ENCODE peak calls at places on chromosomes 12 and 14, in six cellular contexts. C is IMR-90, S is osteoblast, L is breast epithelium, T is psoas muscle, Q is H9. W is an unnamed sample.

GRCh38 chr12:75345531-75345930 is 11.1 kb downstream of the GLIPR1L1 start:
- DNase-seq in C (peak; percentile 28), S (no peak), L (no peak), T (no peak), Q (no peak), W (no peak)

GRCh38 chr12:123986374-123986920 is 13.4 kb downstream of the ZNF664 start:
- DNase-seq in C (no peak), S (no peak), L (no peak), T (no peak), Q (no peak), W (no peak)

GRCh38 chr12:2154050-2154449 is 101.3 kb downstream of the CACNA1C start:
- DNase-seq in C (peak; percentile 88), S (no peak), L (no peak), T (no peak), Q (no peak), W (no peak)

GRCh38 chr14:51442513-51443175 is 202.6 kb downstream of the TMX1 start:
- DNase-seq in C (peak; percentile 99), S (peak; percentile 89), L (no peak), T (no peak), Q (no peak), W (peak; percentile 73)

GRCh38 chr12:90987520-90987919 is 17.3 kb downstream of the EPYC start:
- DNase-seq in C (no peak), S (no peak), L (no peak), T (no peak), Q (no peak), W (no peak)

GRCh38 chr12:22271036-22271435 is 63.5 kb downstream of the ST8SIA1 start:
- DNase-seq in C (peak; percentile 87), S (peak; percentile 68), L (peak; percentile 29), T (no peak), Q (no peak), W (peak; percentile 24)

GRCh38 chr14:34781242-34781641 is 66.8 kb upstream of the CFL2 start:
- DNase-seq in C (peak; percentile 96), S (peak; percentile 66), L (no peak), T (no peak), Q (no peak), W (peak; percentile 56)

GRCh38 chr12:55681142-55682077 is 26.3 kb downstream of the ITGA7 start:
- DNase-seq in C (peak; percentile 51), S (peak; percentile 79), L (no peak), T (peak; percentile 92), Q (peak; percentile 95), W (no peak)

GRCh38 chr14:89773151-89773550 is 181.4 kb downstream of the EFCAB11 start:
- DNase-seq in C (no peak), S (no peak), L (no peak), T (no peak), Q (no peak), W (no peak)

GRCh38 chr12:111174283-111175108 is 194.4 kb downstream of the PHETA1 start:
- DNase-seq in C (no peak), S (no peak), L (no peak), T (no peak), Q (no peak), W (peak; percentile 3)

GRCh38 chr12:110117948-110118685 is 6.0 kb upstream of the IFT81 start:
- DNase-seq in C (no peak), S (no peak), L (no peak), T (no peak), Q (no peak), W (no peak)

GRCh38 chr14:102508410-102508773 is 1.2 kb downstream of the ANKRD9 start:
- DNase-seq in C (no peak), S (peak; percentile 87), L (no peak), T (peak; percentile 61), Q (no peak), W (no peak)

DNA sequence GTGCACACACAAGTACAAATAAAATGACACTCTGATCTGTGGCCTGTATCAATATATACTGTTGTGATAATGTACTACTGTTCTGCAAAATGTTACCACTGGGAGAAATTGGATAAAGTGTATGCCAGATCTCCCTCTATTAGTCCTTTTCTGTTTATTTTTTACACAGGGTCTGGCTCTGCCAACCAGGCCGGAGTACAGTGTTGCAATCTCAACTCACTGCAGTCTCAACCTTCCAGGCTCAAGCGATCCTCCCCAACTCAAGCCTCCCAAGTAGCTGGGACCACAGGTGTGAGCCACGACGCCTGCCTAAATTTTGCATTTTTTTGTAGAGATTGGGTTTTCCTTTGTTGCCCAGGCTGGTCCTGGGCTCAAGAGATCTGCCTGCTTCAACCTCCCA is 1.9 kb downstream of the NT5DC3 start:
- DNase-seq in C (no peak), S (no peak), L (no peak), T (no peak), Q (no peak), W (no peak)
- H3K27ac ChIP-seq in C (no peak overlapping the region), S (no peak overlapping the region), L (no peak overlapping the region), T (no peak overlapping the region), Q (no peak overlapping the region), W (no peak overlapping the region)

DNA sequence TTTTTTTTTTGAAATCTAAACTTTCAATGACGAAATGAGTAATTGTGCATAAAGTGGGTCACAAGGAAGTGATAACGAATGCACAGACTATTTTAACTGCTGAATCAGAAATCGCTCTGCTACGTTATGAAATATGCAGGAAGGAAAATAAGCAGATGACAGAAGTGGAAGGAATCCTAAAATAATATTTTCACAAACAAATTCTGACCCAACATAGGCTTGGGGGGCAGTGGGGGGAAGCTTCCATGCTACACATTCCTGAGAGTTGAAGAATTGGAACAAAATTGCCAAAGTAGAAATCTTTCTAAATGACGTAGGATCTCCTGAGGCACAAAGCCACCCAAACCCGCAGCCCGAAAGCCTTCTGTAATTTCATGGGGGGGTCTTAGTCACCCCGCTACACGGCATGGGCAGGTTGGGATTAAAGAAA is 89.7 kb downstream of the ARF6 start:
- DNase-seq in C (peak; percentile 96), S (peak; percentile 85), L (no peak), T (no peak), Q (no peak), W (no peak)
- H3K27ac ChIP-seq in C (peak overlapping the region; percentile 87), S (peak overlapping the region; percentile 94), L (no peak overlapping the region), T (no peak overlapping the region), Q (no peak overlapping the region), W (no peak overlapping the region)

DNA sequence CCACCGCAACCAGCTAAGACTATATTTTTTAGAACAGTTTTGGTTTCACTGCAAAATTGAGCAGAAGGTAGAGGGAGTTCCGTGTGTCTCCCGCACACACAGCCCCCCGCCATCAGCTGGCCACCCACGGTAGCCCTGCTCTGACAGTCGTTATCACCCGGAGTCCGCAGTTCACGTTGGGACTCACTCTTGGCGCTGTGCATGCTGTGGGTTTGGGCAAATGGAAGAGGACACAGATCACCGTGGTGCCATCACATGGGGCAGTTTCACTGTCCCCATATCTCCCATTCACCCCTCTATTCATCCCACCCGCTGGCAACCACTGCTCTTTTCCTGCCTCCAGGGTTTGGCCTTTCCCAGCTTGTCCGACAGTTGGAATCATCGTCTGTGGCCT is 31.8 kb upstream of the ULK1 start:
- DNase-seq in C (no peak), S (peak; percentile 45), L (no peak), T (no peak), Q (peak; percentile 27), W (no peak)
- H3K27ac ChIP-seq in C (no peak overlapping the region), S (no peak overlapping the region), L (no peak overlapping the region), T (no peak overlapping the region), Q (no peak overlapping the region), W (no peak overlapping the region)

GRCh38 chr12:32454075-32454474 is 54.7 kb downstream of the FGD4 start:
- DNase-seq in C (peak; percentile 67), S (peak; percentile 68), L (no peak), T (no peak), Q (no peak), W (no peak)
- H3K27ac ChIP-seq in C (no peak overlapping the region), S (no peak overlapping the region), L (no peak overlapping the region), T (no peak overlapping the region), Q (peak overlapping the region; percentile 88), W (peak overlapping the region; percentile 85)

DNA sequence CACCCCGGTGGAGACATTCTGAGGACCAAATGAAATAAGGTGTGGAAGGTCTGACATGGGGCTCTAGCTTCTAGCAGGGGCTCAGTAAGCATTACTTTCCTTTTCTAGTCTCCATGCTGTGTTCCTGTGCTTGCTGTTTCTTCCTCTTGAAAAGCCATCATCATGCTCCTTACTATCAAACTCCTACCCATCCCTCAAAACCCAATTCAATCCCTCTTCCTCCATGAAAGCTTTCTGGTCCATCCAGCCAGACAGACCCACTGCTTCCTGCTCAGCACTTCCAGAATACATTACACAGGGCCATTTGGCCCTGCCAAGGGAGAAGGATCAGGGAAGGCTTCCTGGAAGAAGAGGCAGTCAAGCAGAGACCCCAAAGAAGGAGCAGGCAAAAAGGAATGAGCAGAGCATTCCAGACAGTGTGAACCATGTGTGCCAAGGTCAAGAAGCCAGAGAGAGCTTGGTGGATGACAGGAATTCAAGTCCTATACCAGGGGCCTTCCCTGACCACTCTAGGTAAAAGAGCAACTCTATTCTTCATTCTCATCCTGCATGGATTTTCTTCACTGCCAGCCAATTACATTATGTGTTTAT is 59.5 kb downstream of the NUAK1 start:
- DNase-seq in C (no peak), S (no peak), L (no peak), T (no peak), Q (peak; percentile 11), W (no peak)
- H3K27ac ChIP-seq in C (no peak overlapping the region), S (no peak overlapping the region), L (peak overlapping the region; percentile 81), T (no peak overlapping the region), Q (no peak overlapping the region), W (no peak overlapping the region)

GRCh38 chr12:6332459-6332858 is 9.4 kb downstream of the TNFRSF1A start:
- DNase-seq in C (peak; percentile 90), S (peak; percentile 97), L (no peak), T (no peak), Q (no peak), W (peak; percentile 67)

GRCh38 chr12:6334359-6334758 is 7.5 kb downstream of the TNFRSF1A start:
- DNase-seq in C (no peak), S (no peak), L (no peak), T (no peak), Q (no peak), W (no peak)

GRCh38 chr12:6333566-6333965 is 8.3 kb downstream of the TNFRSF1A start:
- DNase-seq in C (peak; percentile 90), S (peak; percentile 96), L (no peak), T (no peak), Q (no peak), W (peak; percentile 84)

GRCh38 chr12:6330999-6331714 is 10.7 kb downstream of the TNFRSF1A start:
- DNase-seq in C (no peak), S (peak; percentile 74), L (no peak), T (no peak), Q (no peak), W (no peak)

GRCh38 chr12:6333029-6333428 is 8.8 kb downstream of the TNFRSF1A start:
- DNase-seq in C (no peak), S (no peak), L (no peak), T (no peak), Q (no peak), W (no peak)
- H3K27ac ChIP-seq in C (peak overlapping the region; percentile 94), S (peak overlapping the region; percentile 99), L (peak overlapping the region; percentile 95), T (no peak overlapping the region), Q (no peak overlapping the region), W (peak overlapping the region; percentile 98)

GRCh38 chr12:12240671-12241345 is 26.0 kb downstream of the LRP6 start:
- DNase-seq in C (peak; percentile 66), S (no peak), L (no peak), T (no peak), Q (no peak), W (no peak)
- H3K27ac ChIP-seq in C (no peak overlapping the region), S (no peak overlapping the region), L (peak overlapping the region; percentile 57), T (no peak overlapping the region), Q (no peak overlapping the region), W (no peak overlapping the region)

GRCh38 chr12:132623072-132623869 is 4.7 kb downstream of the P2RX2 start:
- DNase-seq in C (no peak), S (peak; percentile 35), L (no peak), T (no peak), Q (no peak), W (no peak)
- H3K27ac ChIP-seq in C (peak overlapping the region; percentile 9), S (peak overlapping the region; percentile 5), L (peak overlapping the region; percentile 56), T (no peak overlapping the region), Q (no peak overlapping the region), W (no peak overlapping the region)

GRCh38 chr14:54490448-54490805 is 1.6 kb upstream of the GMFB start:
- DNase-seq in C (no peak), S (no peak), L (no peak), T (no peak), Q (no peak), W (no peak)
- H3K27ac ChIP-seq in C (no peak overlapping the region), S (no peak overlapping the region), L (peak overlapping the region; percentile 33), T (no peak overlapping the region), Q (no peak overlapping the region), W (peak overlapping the region; percentile 97)